ENCODE peak calls at places on chromosomes 7 and 10, in nine cellular contexts. One of them, this sample, is unnamed.

GRCh38 chr7:39271386-39271785 is 293.7 kb downstream of the POU6F2 start:
- DNase-seq in T47D: peak
- DNase-seq in upper lobe of right lung: peak
- DNase-seq in A549: peak
- DNase-seq in AG08395: peak
- DNase-seq in RCC 7860: peak
- DNase-seq in stimulated activated naive B cell treated with anti-CD40 and anti-IgM and Interleukin-4, amounts not matched to agents 10 μg/mL and 1 μg/mL and 100 μg/mL, for 72 hours: no peak
- DNase-seq in cardiac muscle cell: peak
- DNase-seq in stimulated activated naive CD8-positive, alpha-beta T cell treated with anti-CD3 and anti-CD28 coated beads, Interleukin-15, Interleukin-2, amounts not matched to agents 100 U/mL and 50 U/mL, for 24 hours: no peak
- DNase-seq in this sample: no peak

GRCh38 chr10:14696763-14697321 is 77.9 kb downstream of the FAM107B start:
- DNase-seq in AG08395: no peak
- DNase-seq in stimulated activated naive CD8-positive, alpha-beta T cell treated with anti-CD3 and anti-CD28 coated beads, Interleukin-15, Interleukin-2, amounts not matched to agents 100 U/mL and 50 U/mL, for 24 hours: no peak
- DNase-seq in A549: no peak
- DNase-seq in stimulated activated naive B cell treated with anti-CD40 and anti-IgM and Interleukin-4, amounts not matched to agents 10 μg/mL and 1 μg/mL and 100 μg/mL, for 72 hours: no peak
- DNase-seq in upper lobe of right lung: no peak
- DNase-seq in RCC 7860: no peak
- DNase-seq in cardiac muscle cell: no peak
- DNase-seq in T47D: no peak
- DNase-seq in this sample: no peak

GRCh38 chr10:96587255-96588059 is 645 bp upstream of the TM9SF3 start:
- DNase-seq in stimulated activated naive CD8-positive, alpha-beta T cell treated with anti-CD3 and anti-CD28 coated beads, Interleukin-15, Interleukin-2, amounts not matched to agents 100 U/mL and 50 U/mL, for 24 hours: no peak
- DNase-seq in RCC 7860: peak
- DNase-seq in AG08395: peak
- DNase-seq in upper lobe of right lung: no peak
- DNase-seq in A549: peak
- DNase-seq in stimulated activated naive B cell treated with anti-CD40 and anti-IgM and Interleukin-4, amounts not matched to agents 10 μg/mL and 1 μg/mL and 100 μg/mL, for 72 hours: no peak
- DNase-seq in cardiac muscle cell: no peak
- DNase-seq in T47D: no peak
- DNase-seq in this sample: peak

GRCh38 chr10:122054046-122055025 is 65.4 kb downstream of the TACC2 start:
- DNase-seq in upper lobe of right lung: peak
- DNase-seq in AG08395: no peak
- DNase-seq in stimulated activated naive B cell treated with anti-CD40 and anti-IgM and Interleukin-4, amounts not matched to agents 10 μg/mL and 1 μg/mL and 100 μg/mL, for 72 hours: no peak
- DNase-seq in A549: peak
- DNase-seq in T47D: peak
- DNase-seq in cardiac muscle cell: peak
- DNase-seq in RCC 7860: no peak
- DNase-seq in stimulated activated naive CD8-positive, alpha-beta T cell treated with anti-CD3 and anti-CD28 coated beads, Interleukin-15, Interleukin-2, amounts not matched to agents 100 U/mL and 50 U/mL, for 24 hours: peak
- DNase-seq in this sample: no peak

GRCh38 chr7:136870799-136871487 is 2.5 kb downstream of the CHRM2 start:
- DNase-seq in stimulated activated naive B cell treated with anti-CD40 and anti-IgM and Interleukin-4, amounts not matched to agents 10 μg/mL and 1 μg/mL and 100 μg/mL, for 72 hours: no peak
- DNase-seq in upper lobe of right lung: peak
- DNase-seq in RCC 7860: no peak
- DNase-seq in stimulated activated naive CD8-positive, alpha-beta T cell treated with anti-CD3 and anti-CD28 coated beads, Interleukin-15, Interleukin-2, amounts not matched to agents 100 U/mL and 50 U/mL, for 24 hours: no peak
- DNase-seq in T47D: no peak
- DNase-seq in cardiac muscle cell: peak
- DNase-seq in AG08395: peak
- DNase-seq in A549: no peak
- DNase-seq in this sample: no peak

GRCh38 chr7:44309271-44310091 is 15.9 kb downstream of the CAMK2B start:
- DNase-seq in cardiac muscle cell: peak
- DNase-seq in RCC 7860: no peak
- DNase-seq in T47D: peak
- DNase-seq in AG08395: peak
- DNase-seq in upper lobe of right lung: peak
- DNase-seq in A549: no peak
- DNase-seq in stimulated activated naive CD8-positive, alpha-beta T cell treated with anti-CD3 and anti-CD28 coated beads, Interleukin-15, Interleukin-2, amounts not matched to agents 100 U/mL and 50 U/mL, for 24 hours: peak
- DNase-seq in stimulated activated naive B cell treated with anti-CD40 and anti-IgM and Interleukin-4, amounts not matched to agents 10 μg/mL and 1 μg/mL and 100 μg/mL, for 72 hours: peak
- DNase-seq in this sample: peak

GRCh38 chr7:101870361-101871062 is 53.1 kb downstream of the CUX1 start:
- DNase-seq in upper lobe of right lung: no peak
- DNase-seq in RCC 7860: no peak
- DNase-seq in stimulated activated naive CD8-positive, alpha-beta T cell treated with anti-CD3 and anti-CD28 coated beads, Interleukin-15, Interleukin-2, amounts not matched to agents 100 U/mL and 50 U/mL, for 24 hours: no peak
- DNase-seq in cardiac muscle cell: no peak
- DNase-seq in A549: peak
- DNase-seq in stimulated activated naive B cell treated with anti-CD40 and anti-IgM and Interleukin-4, amounts not matched to agents 10 μg/mL and 1 μg/mL and 100 μg/mL, for 72 hours: no peak
- DNase-seq in AG08395: peak
- DNase-seq in T47D: peak
- DNase-seq in this sample: no peak

GRCh38 chr10:77583527-77583926 is 54.1 kb downstream of the KCNMA1 start:
- DNase-seq in RCC 7860: no peak
- DNase-seq in A549: no peak
- DNase-seq in upper lobe of right lung: no peak
- DNase-seq in AG08395: no peak
- DNase-seq in cardiac muscle cell: no peak
- DNase-seq in T47D: no peak
- DNase-seq in stimulated activated naive B cell treated with anti-CD40 and anti-IgM and Interleukin-4, amounts not matched to agents 10 μg/mL and 1 μg/mL and 100 μg/mL, for 72 hours: no peak
- DNase-seq in stimulated activated naive CD8-positive, alpha-beta T cell treated with anti-CD3 and anti-CD28 coated beads, Interleukin-15, Interleukin-2, amounts not matched to agents 100 U/mL and 50 U/mL, for 24 hours: no peak
- DNase-seq in this sample: no peak

GRCh38 chr7:157438121-157439025 is 101.6 kb downstream of the DNAJB6 start:
- DNase-seq in A549: no peak
- DNase-seq in cardiac muscle cell: no peak
- DNase-seq in RCC 7860: no peak
- DNase-seq in T47D: no peak
- DNase-seq in stimulated activated naive B cell treated with anti-CD40 and anti-IgM and Interleukin-4, amounts not matched to agents 10 μg/mL and 1 μg/mL and 100 μg/mL, for 72 hours: no peak
- DNase-seq in stimulated activated naive CD8-positive, alpha-beta T cell treated with anti-CD3 and anti-CD28 coated beads, Interleukin-15, Interleukin-2, amounts not matched to agents 100 U/mL and 50 U/mL, for 24 hours: no peak
- DNase-seq in upper lobe of right lung: peak
- DNase-seq in AG08395: no peak
- DNase-seq in this sample: peak

GRCh38 chr10:22900841-22901601 is 26.8 kb upstream of the ARMC3 start:
- DNase-seq in A549: no peak
- DNase-seq in T47D: no peak
- DNase-seq in RCC 7860: no peak
- DNase-seq in upper lobe of right lung: no peak
- DNase-seq in stimulated activated naive CD8-positive, alpha-beta T cell treated with anti-CD3 and anti-CD28 coated beads, Interleukin-15, Interleukin-2, amounts not matched to agents 100 U/mL and 50 U/mL, for 24 hours: no peak
- DNase-seq in AG08395: no peak
- DNase-seq in cardiac muscle cell: no peak
- DNase-seq in stimulated activated naive B cell treated with anti-CD40 and anti-IgM and Interleukin-4, amounts not matched to agents 10 μg/mL and 1 μg/mL and 100 μg/mL, for 72 hours: no peak
- DNase-seq in this sample: no peak

GRCh38 chr10:94303929-94304328 is 58.8 kb downstream of the NOC3L start:
- DNase-seq in upper lobe of right lung: no peak
- DNase-seq in AG08395: no peak
- DNase-seq in RCC 7860: no peak
- DNase-seq in stimulated activated naive CD8-positive, alpha-beta T cell treated with anti-CD3 and anti-CD28 coated beads, Interleukin-15, Interleukin-2, amounts not matched to agents 100 U/mL and 50 U/mL, for 24 hours: no peak
- DNase-seq in T47D: no peak
- DNase-seq in A549: no peak
- DNase-seq in stimulated activated naive B cell treated with anti-CD40 and anti-IgM and Interleukin-4, amounts not matched to agents 10 μg/mL and 1 μg/mL and 100 μg/mL, for 72 hours: no peak
- DNase-seq in cardiac muscle cell: no peak
- DNase-seq in this sample: no peak

GRCh38 chr7:55387062-55387965 is 22.2 kb downstream of the LANCL2 start:
- DNase-seq in AG08395: no peak
- DNase-seq in stimulated activated naive B cell treated with anti-CD40 and anti-IgM and Interleukin-4, amounts not matched to agents 10 μg/mL and 1 μg/mL and 100 μg/mL, for 72 hours: no peak
- DNase-seq in T47D: peak
- DNase-seq in RCC 7860: peak
- DNase-seq in A549: peak
- DNase-seq in upper lobe of right lung: no peak
- DNase-seq in cardiac muscle cell: peak
- DNase-seq in stimulated activated naive CD8-positive, alpha-beta T cell treated with anti-CD3 and anti-CD28 coated beads, Interleukin-15, Interleukin-2, amounts not matched to agents 100 U/mL and 50 U/mL, for 24 hours: no peak
- DNase-seq in this sample: no peak

GRCh38 chr7:148819697-148820332 is 64.3 kb downstream of the EZH2 start:
- DNase-seq in RCC 7860: peak
- DNase-seq in stimulated activated naive B cell treated with anti-CD40 and anti-IgM and Interleukin-4, amounts not matched to agents 10 μg/mL and 1 μg/mL and 100 μg/mL, for 72 hours: no peak
- DNase-seq in AG08395: peak
- DNase-seq in T47D: no peak
- DNase-seq in A549: no peak
- DNase-seq in upper lobe of right lung: no peak
- DNase-seq in stimulated activated naive CD8-positive, alpha-beta T cell treated with anti-CD3 and anti-CD28 coated beads, Interleukin-15, Interleukin-2, amounts not matched to agents 100 U/mL and 50 U/mL, for 24 hours: no peak
- DNase-seq in cardiac muscle cell: no peak
- DNase-seq in this sample: no peak

GRCh38 chr10:5607594-5607993 is 58.8 kb downstream of the ASB13 start:
- DNase-seq in A549: no peak
- DNase-seq in T47D: no peak
- DNase-seq in RCC 7860: no peak
- DNase-seq in AG08395: no peak
- DNase-seq in stimulated activated naive CD8-positive, alpha-beta T cell treated with anti-CD3 and anti-CD28 coated beads, Interleukin-15, Interleukin-2, amounts not matched to agents 100 U/mL and 50 U/mL, for 24 hours: no peak
- DNase-seq in cardiac muscle cell: no peak
- DNase-seq in stimulated activated naive B cell treated with anti-CD40 and anti-IgM and Interleukin-4, amounts not matched to agents 10 μg/mL and 1 μg/mL and 100 μg/mL, for 72 hours: no peak
- DNase-seq in upper lobe of right lung: no peak
- DNase-seq in this sample: no peak

GRCh38 chr10:7301039-7301768 is 109.6 kb downstream of the SFMBT2 start:
- DNase-seq in stimulated activated naive CD8-positive, alpha-beta T cell treated with anti-CD3 and anti-CD28 coated beads, Interleukin-15, Interleukin-2, amounts not matched to agents 100 U/mL and 50 U/mL, for 24 hours: no peak
- DNase-seq in cardiac muscle cell: peak
- DNase-seq in A549: peak
- DNase-seq in upper lobe of right lung: no peak
- DNase-seq in RCC 7860: no peak
- DNase-seq in T47D: peak
- DNase-seq in AG08395: no peak
- DNase-seq in stimulated activated naive B cell treated with anti-CD40 and anti-IgM and Interleukin-4, amounts not matched to agents 10 μg/mL and 1 μg/mL and 100 μg/mL, for 72 hours: no peak
- DNase-seq in this sample: no peak

GRCh38 chr10:60376221-60376620 is 13.5 kb downstream of the ANK3 start:
- DNase-seq in A549: no peak
- DNase-seq in T47D: no peak
- DNase-seq in upper lobe of right lung: no peak
- DNase-seq in AG08395: no peak
- DNase-seq in stimulated activated naive CD8-positive, alpha-beta T cell treated with anti-CD3 and anti-CD28 coated beads, Interleukin-15, Interleukin-2, amounts not matched to agents 100 U/mL and 50 U/mL, for 24 hours: no peak
- DNase-seq in RCC 7860: no peak
- DNase-seq in stimulated activated naive B cell treated with anti-CD40 and anti-IgM and Interleukin-4, amounts not matched to agents 10 μg/mL and 1 μg/mL and 100 μg/mL, for 72 hours: no peak
- DNase-seq in cardiac muscle cell: no peak
- DNase-seq in this sample: no peak

GRCh38 chr10:104297697-104298660 is 29.0 kb downstream of the GSTO2 start:
- DNase-seq in stimulated activated naive CD8-positive, alpha-beta T cell treated with anti-CD3 and anti-CD28 coated beads, Interleukin-15, Interleukin-2, amounts not matched to agents 100 U/mL and 50 U/mL, for 24 hours: peak
- DNase-seq in RCC 7860: no peak
- DNase-seq in AG08395: no peak
- DNase-seq in A549: no peak
- DNase-seq in T47D: peak
- DNase-seq in stimulated activated naive B cell treated with anti-CD40 and anti-IgM and Interleukin-4, amounts not matched to agents 10 μg/mL and 1 μg/mL and 100 μg/mL, for 72 hours: no peak
- DNase-seq in upper lobe of right lung: no peak
- DNase-seq in cardiac muscle cell: peak
- DNase-seq in this sample: no peak

GRCh38 chr10:3495281-3495680 is 289.7 kb downstream of the KLF6 start:
- DNase-seq in cardiac muscle cell: no peak
- DNase-seq in RCC 7860: no peak
- DNase-seq in stimulated activated naive CD8-positive, alpha-beta T cell treated with anti-CD3 and anti-CD28 coated beads, Interleukin-15, Interleukin-2, amounts not matched to agents 100 U/mL and 50 U/mL, for 24 hours: no peak
- DNase-seq in upper lobe of right lung: no peak
- DNase-seq in AG08395: no peak
- DNase-seq in A549: no peak
- DNase-seq in T47D: no peak
- DNase-seq in stimulated activated naive B cell treated with anti-CD40 and anti-IgM and Interleukin-4, amounts not matched to agents 10 μg/mL and 1 μg/mL and 100 μg/mL, for 72 hours: no peak
- DNase-seq in this sample: peak

GRCh38 chr7:1054438-1055083 is 10.2 kb downstream of the GPR146 start:
- DNase-seq in cardiac muscle cell: no peak
- DNase-seq in stimulated activated naive CD8-positive, alpha-beta T cell treated with anti-CD3 and anti-CD28 coated beads, Interleukin-15, Interleukin-2, amounts not matched to agents 100 U/mL and 50 U/mL, for 24 hours: no peak
- DNase-seq in upper lobe of right lung: peak
- DNase-seq in T47D: no peak
- DNase-seq in A549: no peak
- DNase-seq in AG08395: no peak
- DNase-seq in RCC 7860: no peak
- DNase-seq in stimulated activated naive B cell treated with anti-CD40 and anti-IgM and Interleukin-4, amounts not matched to agents 10 μg/mL and 1 μg/mL and 100 μg/mL, for 72 hours: no peak
- DNase-seq in this sample: no peak

GRCh38 chr10:104321226-104321625 is 17.0 kb downstream of the ITPRIP start:
- DNase-seq in upper lobe of right lung: no peak
- DNase-seq in cardiac muscle cell: no peak
- DNase-seq in stimulated activated naive CD8-positive, alpha-beta T cell treated with anti-CD3 and anti-CD28 coated beads, Interleukin-15, Interleukin-2, amounts not matched to agents 100 U/mL and 50 U/mL, for 24 hours: no peak
- DNase-seq in RCC 7860: no peak
- DNase-seq in T47D: no peak
- DNase-seq in A549: no peak
- DNase-seq in stimulated activated naive B cell treated with anti-CD40 and anti-IgM and Interleukin-4, amounts not matched to agents 10 μg/mL and 1 μg/mL and 100 μg/mL, for 72 hours: no peak
- DNase-seq in AG08395: no peak
- DNase-seq in this sample: no peak

GRCh38 chr7:116713918-116714317 is 41.9 kb downstream of the MET start:
- DNase-seq in A549: no peak
- DNase-seq in stimulated activated naive B cell treated with anti-CD40 and anti-IgM and Interleukin-4, amounts not matched to agents 10 μg/mL and 1 μg/mL and 100 μg/mL, for 72 hours: no peak
- DNase-seq in upper lobe of right lung: no peak
- DNase-seq in RCC 7860: peak
- DNase-seq in stimulated activated naive CD8-positive, alpha-beta T cell treated with anti-CD3 and anti-CD28 coated beads, Interleukin-15, Interleukin-2, amounts not matched to agents 100 U/mL and 50 U/mL, for 24 hours: no peak
- DNase-seq in T47D: no peak
- DNase-seq in cardiac muscle cell: no peak
- DNase-seq in AG08395: peak
- DNase-seq in this sample: no peak

GRCh38 chr10:122154733-122155366 is 116.2 kb upstream of the BTBD16 start:
- DNase-seq in stimulated activated naive CD8-positive, alpha-beta T cell treated with anti-CD3 and anti-CD28 coated beads, Interleukin-15, Interleukin-2, amounts not matched to agents 100 U/mL and 50 U/mL, for 24 hours: no peak
- DNase-seq in RCC 7860: no peak
- DNase-seq in T47D: peak
- DNase-seq in cardiac muscle cell: peak
- DNase-seq in A549: no peak
- DNase-seq in AG08395: peak
- DNase-seq in upper lobe of right lung: peak
- DNase-seq in stimulated activated naive B cell treated with anti-CD40 and anti-IgM and Interleukin-4, amounts not matched to agents 10 μg/mL and 1 μg/mL and 100 μg/mL, for 72 hours: no peak
- DNase-seq in this sample: no peak

GRCh38 chr10:59812541-59813122 is 59.4 kb upstream of the MRLN start:
- DNase-seq in upper lobe of right lung: no peak
- DNase-seq in stimulated activated naive CD8-positive, alpha-beta T cell treated with anti-CD3 and anti-CD28 coated beads, Interleukin-15, Interleukin-2, amounts not matched to agents 100 U/mL and 50 U/mL, for 24 hours: no peak
- DNase-seq in RCC 7860: no peak
- DNase-seq in AG08395: no peak
- DNase-seq in stimulated activated naive B cell treated with anti-CD40 and anti-IgM and Interleukin-4, amounts not matched to agents 10 μg/mL and 1 μg/mL and 100 μg/mL, for 72 hours: no peak
- DNase-seq in A549: no peak
- DNase-seq in T47D: no peak
- DNase-seq in cardiac muscle cell: no peak
- DNase-seq in this sample: no peak

GRCh38 chr7:1218541-1219165 is 14.0 kb upstream of the UNCX start:
- DNase-seq in AG08395: no peak
- DNase-seq in RCC 7860: no peak
- DNase-seq in A549: no peak
- DNase-seq in stimulated activated naive B cell treated with anti-CD40 and anti-IgM and Interleukin-4, amounts not matched to agents 10 μg/mL and 1 μg/mL and 100 μg/mL, for 72 hours: no peak
- DNase-seq in stimulated activated naive CD8-positive, alpha-beta T cell treated with anti-CD3 and anti-CD28 coated beads, Interleukin-15, Interleukin-2, amounts not matched to agents 100 U/mL and 50 U/mL, for 24 hours: no peak
- DNase-seq in T47D: no peak
- DNase-seq in upper lobe of right lung: no peak
- DNase-seq in cardiac muscle cell: no peak
- DNase-seq in this sample: no peak

GRCh38 chr7:37818023-37818422 is 30.4 kb upstream of the NME8 start:
- DNase-seq in cardiac muscle cell: no peak
- DNase-seq in T47D: no peak
- DNase-seq in stimulated activated naive B cell treated with anti-CD40 and anti-IgM and Interleukin-4, amounts not matched to agents 10 μg/mL and 1 μg/mL and 100 μg/mL, for 72 hours: no peak
- DNase-seq in stimulated activated naive CD8-positive, alpha-beta T cell treated with anti-CD3 and anti-CD28 coated beads, Interleukin-15, Interleukin-2, amounts not matched to agents 100 U/mL and 50 U/mL, for 24 hours: no peak
- DNase-seq in RCC 7860: no peak
- DNase-seq in A549: no peak
- DNase-seq in AG08395: no peak
- DNase-seq in upper lobe of right lung: no peak
- DNase-seq in this sample: no peak

GRCh38 chr7:44313016-44313415 is 12.4 kb downstream of the CAMK2B start:
- DNase-seq in cardiac muscle cell: no peak
- DNase-seq in AG08395: no peak
- DNase-seq in upper lobe of right lung: no peak
- DNase-seq in stimulated activated naive B cell treated with anti-CD40 and anti-IgM and Interleukin-4, amounts not matched to agents 10 μg/mL and 1 μg/mL and 100 μg/mL, for 72 hours: no peak
- DNase-seq in RCC 7860: no peak
- DNase-seq in A549: no peak
- DNase-seq in stimulated activated naive CD8-positive, alpha-beta T cell treated with anti-CD3 and anti-CD28 coated beads, Interleukin-15, Interleukin-2, amounts not matched to agents 100 U/mL and 50 U/mL, for 24 hours: no peak
- DNase-seq in T47D: no peak
- DNase-seq in this sample: peak

GRCh38 chr7:27553288-27553687 is 109.4 kb downstream of the HIBADH start:
- DNase-seq in cardiac muscle cell: no peak
- DNase-seq in AG08395: no peak
- DNase-seq in stimulated activated naive CD8-positive, alpha-beta T cell treated with anti-CD3 and anti-CD28 coated beads, Interleukin-15, Interleukin-2, amounts not matched to agents 100 U/mL and 50 U/mL, for 24 hours: no peak
- DNase-seq in A549: no peak
- DNase-seq in T47D: no peak
- DNase-seq in stimulated activated naive B cell treated with anti-CD40 and anti-IgM and Interleukin-4, amounts not matched to agents 10 μg/mL and 1 μg/mL and 100 μg/mL, for 72 hours: no peak
- DNase-seq in upper lobe of right lung: no peak
- DNase-seq in RCC 7860: no peak
- DNase-seq in this sample: no peak

GRCh38 chr7:39621784-39622411 is 1.5 kb upstream of the RALA start:
- DNase-seq in T47D: no peak
- DNase-seq in stimulated activated naive CD8-positive, alpha-beta T cell treated with anti-CD3 and anti-CD28 coated beads, Interleukin-15, Interleukin-2, amounts not matched to agents 100 U/mL and 50 U/mL, for 24 hours: no peak
- DNase-seq in cardiac muscle cell: no peak
- DNase-seq in stimulated activated naive B cell treated with anti-CD40 and anti-IgM and Interleukin-4, amounts not matched to agents 10 μg/mL and 1 μg/mL and 100 μg/mL, for 72 hours: peak
- DNase-seq in RCC 7860: peak
- DNase-seq in upper lobe of right lung: no peak
- DNase-seq in AG08395: no peak
- DNase-seq in A549: no peak
- DNase-seq in this sample: no peak

GRCh38 chr10:20991526-20991925 is 94.4 kb upstream of the NEBL start:
- DNase-seq in T47D: no peak
- DNase-seq in stimulated activated naive CD8-positive, alpha-beta T cell treated with anti-CD3 and anti-CD28 coated beads, Interleukin-15, Interleukin-2, amounts not matched to agents 100 U/mL and 50 U/mL, for 24 hours: no peak
- DNase-seq in AG08395: no peak
- DNase-seq in cardiac muscle cell: no peak
- DNase-seq in RCC 7860: no peak
- DNase-seq in A549: no peak
- DNase-seq in upper lobe of right lung: no peak
- DNase-seq in stimulated activated naive B cell treated with anti-CD40 and anti-IgM and Interleukin-4, amounts not matched to agents 10 μg/mL and 1 μg/mL and 100 μg/mL, for 72 hours: no peak
- DNase-seq in this sample: no peak

GRCh38 chr7:86914468-86915054 is 144.9 kb downstream of the ELAPOR2 start:
- DNase-seq in stimulated activated naive B cell treated with anti-CD40 and anti-IgM and Interleukin-4, amounts not matched to agents 10 μg/mL and 1 μg/mL and 100 μg/mL, for 72 hours: no peak
- DNase-seq in AG08395: peak
- DNase-seq in A549: peak
- DNase-seq in upper lobe of right lung: no peak
- DNase-seq in T47D: peak
- DNase-seq in RCC 7860: no peak
- DNase-seq in stimulated activated naive CD8-positive, alpha-beta T cell treated with anti-CD3 and anti-CD28 coated beads, Interleukin-15, Interleukin-2, amounts not matched to agents 100 U/mL and 50 U/mL, for 24 hours: no peak
- DNase-seq in cardiac muscle cell: peak
- DNase-seq in this sample: no peak